ENCODE peak calls at places on chromosome 17, in eight cellular contexts. L, O, A, W, Y, C, N and J are unnamed samples.

GRCh38 chr17:43611230-43611969 is 50.3 kb downstream of the MEOX1 start:
- DNase-seq in O (no peak), Y (no peak), C (no peak), L (no peak), N (no peak), W (no peak), A (no peak), J (no peak)

GRCh38 chr17:79990051-79990592 is 45.5 kb downstream of the TBC1D16 start:
- DNase-seq in Y (no peak), N (no peak), L (peak; percentile 60), W (peak; percentile 63), C (no peak), A (no peak), O (no peak), J (no peak)

GRCh38 chr17:56499799-56500388 is 93.6 kb upstream of the NOG start:
- DNase-seq in L (no peak), W (no peak), Y (no peak), A (no peak), N (peak; percentile 37), O (no peak), C (no peak), J (no peak)

GRCh38 chr17:7589891-7590611 is at the start of gene SOX15:
- DNase-seq in W (no peak), A (peak; percentile 91), O (no peak), Y (peak; percentile 70), N (peak; percentile 57), L (no peak), C (no peak), J (no peak)

GRCh38 chr17:68840073-68840472 is 115.1 kb downstream of the ABCA8 start:
- DNase-seq in L (no peak), W (no peak), O (no peak), N (no peak), C (no peak), A (no peak), Y (no peak), J (no peak)

GRCh38 chr17:32907583-32907982 is 20.4 kb upstream of the TMEM98 start:
- DNase-seq in L (peak; percentile 52), C (no peak), N (no peak), O (no peak), W (no peak), Y (no peak), A (no peak), J (no peak)

GRCh38 chr17:45820052-45820780 is 24.5 kb upstream of the SPPL2C start:
- DNase-seq in Y (no peak), O (no peak), C (no peak), W (no peak), L (no peak), A (no peak), N (no peak), J (no peak)

GRCh38 chr17:19740933-19741332 is 7.2 kb downstream of the ALDH3A1 start:
- DNase-seq in N (no peak), W (no peak), L (no peak), A (no peak), Y (no peak), O (no peak), C (no peak), J (no peak)

GRCh38 chr17:48995332-48995870 is 1.8 kb upstream of the IGF2BP1 start:
- DNase-seq in A (peak; percentile 74), N (no peak), L (no peak), C (no peak), W (no peak), Y (no peak), O (no peak), J (no peak)

GRCh38 chr17:69834494-69834893 is 240.5 kb upstream of the KCNJ16 start:
- DNase-seq in N (no peak), O (no peak), W (no peak), C (no peak), A (no peak), Y (no peak), L (no peak), J (no peak)

GRCh38 chr17:7260601-7261376 is 1.5 kb downstream of the CLDN7 start:
- DNase-seq in A (no peak), C (peak; percentile 79), N (no peak), W (no peak), L (peak; percentile 87), O (no peak), Y (peak; percentile 64), J (no peak)

GRCh38 chr17:47649972-47650524 is 329 bp downstream of the KPNB1 start:
- DNase-seq in L (no peak), Y (no peak), N (no peak), O (no peak), A (no peak), W (no peak), C (peak; percentile 34), J (no peak)
- TF ChIP-seq POLR2A in L (no peak), Y (peak; percentile 29), N (peak; percentile 69), O (no peak), A (no peak), W (peak; percentile 19), C (peak; percentile 52), J (no peak)

DNA sequence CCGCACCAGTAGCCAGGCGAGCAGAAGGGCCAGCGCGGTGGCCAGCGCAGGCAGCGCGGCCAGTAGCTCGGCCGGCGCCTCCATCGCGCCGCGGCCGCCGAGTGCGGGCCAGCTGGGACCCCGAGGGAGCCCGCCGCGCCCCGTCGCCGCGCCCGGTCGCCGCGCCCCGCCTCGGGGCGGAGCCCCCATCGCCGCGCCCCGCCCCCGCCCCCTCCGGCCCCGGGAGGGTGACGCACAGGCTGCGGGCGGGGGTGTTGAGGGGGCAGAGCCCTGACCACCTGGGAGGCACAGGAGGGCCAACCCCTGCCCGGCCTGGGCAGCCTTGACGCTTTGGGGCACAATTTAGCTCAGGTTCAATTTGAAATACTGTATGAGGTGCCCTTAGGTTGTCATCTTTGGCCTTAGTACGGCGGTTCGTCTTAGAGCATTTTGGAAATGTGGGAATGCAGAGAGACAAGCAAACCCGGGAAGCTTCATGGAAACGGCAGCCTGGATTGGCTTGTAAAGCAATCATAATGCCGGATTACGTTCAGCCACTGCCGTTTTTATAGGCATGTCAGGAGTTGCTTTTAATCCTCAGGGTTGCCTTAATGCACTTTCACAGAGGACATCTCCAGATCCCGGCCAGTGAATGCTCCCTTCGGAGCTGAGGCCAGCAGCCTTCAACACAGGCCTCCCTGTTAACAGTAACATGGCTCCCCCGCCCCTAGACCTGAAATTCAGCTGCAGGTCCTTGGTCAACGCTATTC is at the start of gene MXRA7:
- DNase-seq in A (peak; percentile 93), W (peak; percentile 89), C (peak; percentile 58), O (peak; percentile 86), N (peak; percentile 61), Y (peak; percentile 58), L (peak; percentile 75), J (peak; percentile 93)
- TF ChIP-seq POLR2A in A (no peak), W (no peak), C (no peak), O (no peak), N (peak; percentile 55), Y (no peak), L (no peak), J (no peak)

GRCh38 chr17:63700528-63701441 is 860 bp upstream of the LIMD2 start:
- DNase-seq in L (no peak), O (peak; percentile 56), W (peak; percentile 71), A (peak; percentile 86), C (peak; percentile 65), Y (no peak), N (peak; percentile 29), J (peak; percentile 83)

GRCh38 chr17:63697341-63698286 is 2.3 kb downstream of the LIMD2 start:
- DNase-seq in A (peak; percentile 86), C (no peak), Y (no peak), L (peak; percentile 76), N (no peak), O (no peak), W (no peak), J (no peak)

GRCh38 chr17:63698381-63698885 is 1.5 kb downstream of the LIMD2 start:
- DNase-seq in W (no peak), L (no peak), A (no peak), N (no peak), Y (no peak), C (no peak), O (no peak), J (no peak)

GRCh38 chr17:63699638-63700527 is at the start of gene LIMD2:
- DNase-seq in O (peak; percentile 54), C (peak; percentile 70), Y (peak; percentile 51), W (peak; percentile 70), N (no peak), L (peak; percentile 70), A (peak; percentile 91), J (peak; percentile 76)

GRCh38 chr17:63698886-63699637 is 863 bp downstream of the LIMD2 start:
- DNase-seq in O (peak; percentile 33), Y (no peak), A (peak; percentile 91), N (peak; percentile 29), C (peak; percentile 70), L (peak; percentile 70), W (peak; percentile 61), J (peak; percentile 78)
- TF ChIP-seq POLR2A in O (no peak), Y (no peak), A (no peak), N (no peak), C (peak; percentile 58), L (no peak), W (no peak), J (no peak)

GRCh38 chr17:74733365-74734122 is 3.5 kb upstream of the RAB37 start:
- DNase-seq in O (no peak), A (no peak), N (no peak), L (no peak), C (no peak), Y (no peak), W (no peak), J (no peak)
- TF ChIP-seq POLR2A in O (no peak), A (no peak), N (no peak), L (no peak), C (no peak), Y (no peak), W (no peak), J (no peak)

GRCh38 chr17:78341559-78342437 is 18.1 kb downstream of the SOCS3 start:
- DNase-seq in L (peak; percentile 88), W (peak; percentile 90), C (no peak), Y (peak; percentile 47), N (peak; percentile 74), A (peak; percentile 93), O (peak; percentile 87), J (peak; percentile 89)
- TF ChIP-seq POLR2A in L (no peak), W (peak; percentile 45), C (no peak), Y (peak; percentile 50), N (no peak), A (no peak), O (peak; percentile 12), J (no peak)

DNA sequence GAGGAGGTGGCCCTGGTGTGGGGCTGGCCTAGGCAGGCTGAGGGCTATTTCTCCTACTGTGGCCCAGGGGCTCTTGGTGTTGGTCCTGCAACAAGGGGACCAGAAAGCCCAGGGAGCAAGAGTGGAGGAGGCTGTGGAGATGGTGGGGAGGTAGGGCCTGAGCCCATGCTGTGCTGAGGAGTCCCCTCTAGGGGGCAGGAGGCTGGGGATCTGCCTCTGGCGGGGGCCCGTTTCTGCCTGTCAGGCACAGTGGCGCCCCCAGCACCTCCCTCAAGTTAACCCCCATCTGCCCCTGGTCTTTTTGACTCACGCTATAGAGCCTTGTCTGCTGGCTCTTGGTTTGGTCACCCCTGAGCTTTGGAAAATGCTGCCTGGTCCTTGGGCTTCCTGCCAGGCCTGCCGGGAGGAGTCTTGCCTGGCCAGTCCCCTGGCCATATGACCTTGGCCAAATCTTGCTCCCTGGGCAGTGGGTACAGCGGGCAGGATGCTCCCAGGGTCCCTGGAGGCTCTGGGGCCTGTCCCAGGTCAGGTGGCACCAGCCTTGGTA is 5.9 kb downstream of the BAIAP2 start:
- DNase-seq in Y (no peak), A (no peak), L (no peak), W (no peak), N (no peak), C (peak; percentile 66), O (no peak), J (no peak)
- TF ChIP-seq POLR2A in Y (no peak), A (no peak), L (no peak), W (no peak), N (no peak), C (no peak), O (no peak), J (no peak)